ENCODE peak calls at places on chromosomes 16 and 17, in nine cellular contexts. One of them, this sample, is unnamed. For H3K9me3, the result is how much of the 10 kb centered on the place peaks cover.

GRCh38 chr17:15516150-15516549 is 47.1 kb downstream of the TVP23C start:
- DNase-seq in ovary: no peak
- DNase-seq in fibroblast of lung: peak
- DNase-seq in endothelial cell of umbilical vein: peak
- DNase-seq in lower lobe of right lung: no peak
- DNase-seq in PC-9: no peak
- DNase-seq in stomach: no peak
- DNase-seq in CD4-positive, alpha-beta T cell: no peak
- DNase-seq in DND-41: no peak
- DNase-seq in this sample: no peak

GRCh38 chr16:2428051-2428786 is 1.0 kb upstream of the CCNF start:
- DNase-seq in fibroblast of lung: peak
- DNase-seq in PC-9: no peak
- DNase-seq in CD4-positive, alpha-beta T cell: no peak
- DNase-seq in lower lobe of right lung: no peak
- DNase-seq in stomach: peak
- DNase-seq in ovary: peak
- DNase-seq in DND-41: no peak
- DNase-seq in endothelial cell of umbilical vein: no peak
- DNase-seq in this sample: peak

GRCh38 chr17:76384987-76385891 is 830 bp downstream of the SPHK1 start:
- DNase-seq in stomach: peak
- DNase-seq in ovary: peak
- DNase-seq in DND-41: no peak
- DNase-seq in PC-9: peak
- DNase-seq in CD4-positive, alpha-beta T cell: no peak
- DNase-seq in lower lobe of right lung: no peak
- DNase-seq in endothelial cell of umbilical vein: peak
- DNase-seq in fibroblast of lung: no peak
- DNase-seq in this sample: peak

GRCh38 chr16:82936941-82937551 is 310.3 kb downstream of the CDH13 start:
- DNase-seq in DND-41: no peak
- DNase-seq in fibroblast of lung: peak
- DNase-seq in ovary: no peak
- DNase-seq in stomach: no peak
- DNase-seq in endothelial cell of umbilical vein: peak
- DNase-seq in lower lobe of right lung: no peak
- DNase-seq in CD4-positive, alpha-beta T cell: no peak
- DNase-seq in PC-9: no peak
- DNase-seq in this sample: no peak

GRCh38 chr16:88381820-88382451 is 823 bp upstream of the ZNF469 start:
- DNase-seq in DND-41: no peak
- DNase-seq in endothelial cell of umbilical vein: no peak
- DNase-seq in stomach: no peak
- DNase-seq in PC-9: peak
- DNase-seq in lower lobe of right lung: peak
- DNase-seq in ovary: no peak
- DNase-seq in fibroblast of lung: no peak
- DNase-seq in CD4-positive, alpha-beta T cell: no peak
- DNase-seq in this sample: peak

GRCh38 chr17:66276328-66276937 is 26.0 kb upstream of the PRKCA start:
- DNase-seq in fibroblast of lung: peak
- DNase-seq in lower lobe of right lung: no peak
- DNase-seq in DND-41: no peak
- DNase-seq in PC-9: peak
- DNase-seq in endothelial cell of umbilical vein: peak
- DNase-seq in stomach: no peak
- DNase-seq in ovary: no peak
- DNase-seq in CD4-positive, alpha-beta T cell: no peak
- DNase-seq in this sample: no peak

GRCh38 chr17:75476274-75476673 is 19.8 kb downstream of the TMEM94 start:
- DNase-seq in DND-41: no peak
- DNase-seq in endothelial cell of umbilical vein: peak
- DNase-seq in CD4-positive, alpha-beta T cell: no peak
- DNase-seq in PC-9: no peak
- DNase-seq in ovary: peak
- DNase-seq in lower lobe of right lung: no peak
- DNase-seq in fibroblast of lung: peak
- DNase-seq in stomach: no peak
- DNase-seq in this sample: no peak

GRCh38 chr17:82281502-82282238 is 8.2 kb upstream of the CSNK1D start:
- DNase-seq in DND-41: no peak
- DNase-seq in endothelial cell of umbilical vein: peak
- DNase-seq in PC-9: peak
- DNase-seq in stomach: peak
- DNase-seq in ovary: no peak
- DNase-seq in fibroblast of lung: no peak
- DNase-seq in CD4-positive, alpha-beta T cell: no peak
- DNase-seq in lower lobe of right lung: peak
- DNase-seq in this sample: no peak

GRCh38 chr17:5871666-5872065 is 198.5 kb upstream of the WSCD1 start:
- DNase-seq in ovary: no peak
- DNase-seq in stomach: no peak
- DNase-seq in endothelial cell of umbilical vein: no peak
- DNase-seq in PC-9: no peak
- DNase-seq in fibroblast of lung: no peak
- DNase-seq in CD4-positive, alpha-beta T cell: no peak
- DNase-seq in lower lobe of right lung: no peak
- DNase-seq in DND-41: no peak
- DNase-seq in this sample: no peak

GRCh38 chr17:40451420-40451819 is 8.2 kb downstream of the IGFBP4 start:
- DNase-seq in ovary: peak
- DNase-seq in lower lobe of right lung: no peak
- DNase-seq in fibroblast of lung: peak
- DNase-seq in stomach: no peak
- DNase-seq in PC-9: no peak
- DNase-seq in DND-41: no peak
- DNase-seq in CD4-positive, alpha-beta T cell: no peak
- DNase-seq in endothelial cell of umbilical vein: no peak
- DNase-seq in this sample: peak

GRCh38 chr16:14427371-14427948 is 202.6 kb downstream of the PARN start:
- DNase-seq in fibroblast of lung: no peak
- DNase-seq in stomach: no peak
- DNase-seq in PC-9: peak
- DNase-seq in endothelial cell of umbilical vein: no peak
- DNase-seq in lower lobe of right lung: no peak
- DNase-seq in DND-41: no peak
- DNase-seq in CD4-positive, alpha-beta T cell: no peak
- DNase-seq in ovary: no peak
- DNase-seq in this sample: no peak

GRCh38 chr17:75877752-75878173 is 618 bp downstream of the TRIM47 start:
- DNase-seq in DND-41: peak
- DNase-seq in endothelial cell of umbilical vein: peak
- DNase-seq in fibroblast of lung: peak
- DNase-seq in CD4-positive, alpha-beta T cell: peak
- DNase-seq in PC-9: peak
- DNase-seq in lower lobe of right lung: peak
- DNase-seq in stomach: peak
- DNase-seq in ovary: peak
- DNase-seq in this sample: peak

GRCh38 chr16:67244387-67245188 is 2.7 kb downstream of the FHOD1 start:
- DNase-seq in stomach: peak
- DNase-seq in lower lobe of right lung: peak
- DNase-seq in PC-9: peak
- DNase-seq in fibroblast of lung: peak
- DNase-seq in ovary: peak
- DNase-seq in DND-41: peak
- DNase-seq in endothelial cell of umbilical vein: peak
- DNase-seq in CD4-positive, alpha-beta T cell: peak
- DNase-seq in this sample: peak

GRCh38 chr16:74865922-74866598 is 91.4 kb upstream of the FA2H start:
- DNase-seq in fibroblast of lung: peak
- DNase-seq in lower lobe of right lung: no peak
- DNase-seq in DND-41: no peak
- DNase-seq in CD4-positive, alpha-beta T cell: no peak
- DNase-seq in stomach: no peak
- DNase-seq in endothelial cell of umbilical vein: no peak
- DNase-seq in ovary: no peak
- DNase-seq in PC-9: no peak
- DNase-seq in this sample: no peak

GRCh38 chr16:9844361-9844760 is 337.9 kb downstream of the GRIN2A start:
- DNase-seq in stomach: no peak
- DNase-seq in lower lobe of right lung: no peak
- DNase-seq in ovary: no peak
- DNase-seq in DND-41: no peak
- DNase-seq in PC-9: no peak
- DNase-seq in endothelial cell of umbilical vein: peak
- DNase-seq in CD4-positive, alpha-beta T cell: no peak
- DNase-seq in fibroblast of lung: peak
- DNase-seq in this sample: no peak

GRCh38 chr16:57084257-57084770 is 8.1 kb upstream of the CPNE2 start:
- DNase-seq in ovary: peak
- DNase-seq in lower lobe of right lung: peak
- DNase-seq in PC-9: peak
- DNase-seq in stomach: peak
- DNase-seq in endothelial cell of umbilical vein: peak
- DNase-seq in CD4-positive, alpha-beta T cell: peak
- DNase-seq in fibroblast of lung: peak
- DNase-seq in DND-41: peak
- DNase-seq in this sample: peak

GRCh38 chr17:56943505-56944125 is 17.2 kb downstream of the COIL start:
- DNase-seq in endothelial cell of umbilical vein: no peak
- DNase-seq in stomach: no peak
- DNase-seq in ovary: no peak
- DNase-seq in DND-41: no peak
- DNase-seq in lower lobe of right lung: no peak
- DNase-seq in PC-9: no peak
- DNase-seq in fibroblast of lung: no peak
- DNase-seq in CD4-positive, alpha-beta T cell: no peak
- DNase-seq in this sample: no peak

GRCh38 chr16:30184430-30185140 is 1.2 kb downstream of the CORO1A start:
- DNase-seq in ovary: peak
- DNase-seq in CD4-positive, alpha-beta T cell: peak
- DNase-seq in PC-9: no peak
- DNase-seq in DND-41: peak
- DNase-seq in lower lobe of right lung: peak
- DNase-seq in stomach: peak
- DNase-seq in endothelial cell of umbilical vein: no peak
- DNase-seq in fibroblast of lung: no peak
- DNase-seq in this sample: peak

GRCh38 chr17:76887809-76888208 is 19.6 kb downstream of the MGAT5B start:
- DNase-seq in DND-41: no peak
- DNase-seq in fibroblast of lung: no peak
- DNase-seq in endothelial cell of umbilical vein: no peak
- DNase-seq in CD4-positive, alpha-beta T cell: no peak
- DNase-seq in ovary: no peak
- DNase-seq in PC-9: no peak
- DNase-seq in stomach: no peak
- DNase-seq in lower lobe of right lung: no peak
- DNase-seq in this sample: no peak

GRCh38 chr16:21076186-21076883 is 74.3 kb downstream of the DNAH3 start:
- DNase-seq in fibroblast of lung: no peak
- DNase-seq in CD4-positive, alpha-beta T cell: no peak
- DNase-seq in lower lobe of right lung: no peak
- DNase-seq in endothelial cell of umbilical vein: peak
- DNase-seq in ovary: no peak
- DNase-seq in stomach: no peak
- DNase-seq in DND-41: no peak
- DNase-seq in PC-9: no peak
- DNase-seq in this sample: no peak

GRCh38 chr17:34133350-34133749 is 121.7 kb upstream of the CCL2 start:
- DNase-seq in fibroblast of lung: no peak
- DNase-seq in ovary: no peak
- DNase-seq in DND-41: no peak
- DNase-seq in endothelial cell of umbilical vein: no peak
- DNase-seq in stomach: no peak
- DNase-seq in lower lobe of right lung: no peak
- DNase-seq in CD4-positive, alpha-beta T cell: no peak
- DNase-seq in PC-9: no peak
- DNase-seq in this sample: no peak
- H3K9me3 ChIP-seq in fibroblast of lung: under half
- H3K9me3 ChIP-seq in ovary: under half
- H3K9me3 ChIP-seq in DND-41: under half
- H3K9me3 ChIP-seq in endothelial cell of umbilical vein: under half
- H3K9me3 ChIP-seq in stomach: under half
- H3K9me3 ChIP-seq in lower lobe of right lung: under half
- H3K9me3 ChIP-seq in CD4-positive, alpha-beta T cell: under half
- H3K9me3 ChIP-seq in PC-9: under half
- H3K9me3 ChIP-seq in this sample: under half

GRCh38 chr16:5398203-5398602 is 300.6 kb upstream of the EEF2KMT start:
- DNase-seq in fibroblast of lung: no peak
- DNase-seq in endothelial cell of umbilical vein: no peak
- DNase-seq in ovary: no peak
- DNase-seq in PC-9: no peak
- DNase-seq in CD4-positive, alpha-beta T cell: no peak
- DNase-seq in stomach: no peak
- DNase-seq in lower lobe of right lung: no peak
- DNase-seq in DND-41: no peak
- DNase-seq in this sample: no peak
- H3K9me3 ChIP-seq in fibroblast of lung: under half
- H3K9me3 ChIP-seq in endothelial cell of umbilical vein: under half
- H3K9me3 ChIP-seq in ovary: under half
- H3K9me3 ChIP-seq in PC-9: under half
- H3K9me3 ChIP-seq in CD4-positive, alpha-beta T cell: under half
- H3K9me3 ChIP-seq in stomach: under half
- H3K9me3 ChIP-seq in lower lobe of right lung: under half
- H3K9me3 ChIP-seq in DND-41: under half
- H3K9me3 ChIP-seq in this sample: under half

GRCh38 chr16:78115659-78116058 is 16.2 kb downstream of the WWOX start:
- DNase-seq in PC-9: no peak
- DNase-seq in DND-41: no peak
- DNase-seq in CD4-positive, alpha-beta T cell: no peak
- DNase-seq in ovary: no peak
- DNase-seq in endothelial cell of umbilical vein: no peak
- DNase-seq in lower lobe of right lung: no peak
- DNase-seq in fibroblast of lung: no peak
- DNase-seq in stomach: no peak
- DNase-seq in this sample: no peak
- H3K9me3 ChIP-seq in PC-9: under half
- H3K9me3 ChIP-seq in DND-41: under half
- H3K9me3 ChIP-seq in CD4-positive, alpha-beta T cell: under half
- H3K9me3 ChIP-seq in ovary: under half
- H3K9me3 ChIP-seq in endothelial cell of umbilical vein: under half
- H3K9me3 ChIP-seq in lower lobe of right lung: under half
- H3K9me3 ChIP-seq in fibroblast of lung: under half
- H3K9me3 ChIP-seq in stomach: under half
- H3K9me3 ChIP-seq in this sample: under half

DNA sequence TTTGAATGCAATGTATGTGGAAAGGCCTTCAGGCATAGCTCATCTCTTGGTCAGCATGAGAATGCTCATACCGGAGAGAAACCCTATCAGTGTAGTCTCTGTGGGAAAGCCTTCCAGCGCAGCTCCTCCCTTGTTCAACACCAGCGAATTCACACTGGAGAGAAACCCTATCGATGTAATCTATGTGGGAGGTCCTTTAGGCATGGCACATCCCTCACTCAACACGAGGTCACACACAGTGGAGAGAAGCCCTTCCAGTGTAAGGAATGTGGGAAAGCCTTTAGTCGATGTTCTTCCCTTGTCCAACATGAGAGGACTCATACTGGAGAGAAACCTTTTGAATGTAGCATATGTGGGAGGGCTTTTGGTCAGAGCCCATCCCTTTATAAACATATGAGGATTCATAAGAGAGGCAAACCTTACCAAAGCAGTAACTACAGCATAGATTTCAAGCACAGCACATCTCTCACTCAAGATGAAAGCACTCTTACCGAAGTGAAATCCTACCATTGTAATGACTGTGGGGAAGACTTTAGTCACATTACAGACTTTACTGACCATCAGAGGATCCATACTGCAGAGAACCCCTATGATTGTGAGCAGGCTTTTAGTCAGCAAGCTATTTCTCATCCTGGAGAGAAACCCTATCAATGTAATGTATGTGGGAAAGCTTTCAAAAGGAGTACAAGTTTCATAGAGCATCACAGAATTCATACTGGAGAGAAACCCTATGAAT is 24.7 kb downstream of the ZFP90 start:
- DNase-seq in lower lobe of right lung: no peak
- DNase-seq in DND-41: no peak
- DNase-seq in PC-9: no peak
- DNase-seq in CD4-positive, alpha-beta T cell: no peak
- DNase-seq in endothelial cell of umbilical vein: no peak
- DNase-seq in fibroblast of lung: peak
- DNase-seq in stomach: no peak
- DNase-seq in ovary: no peak
- DNase-seq in this sample: no peak
- H3K9me3 ChIP-seq in lower lobe of right lung: half or more
- H3K9me3 ChIP-seq in DND-41: half or more
- H3K9me3 ChIP-seq in PC-9: half or more
- H3K9me3 ChIP-seq in CD4-positive, alpha-beta T cell: half or more
- H3K9me3 ChIP-seq in endothelial cell of umbilical vein: half or more
- H3K9me3 ChIP-seq in fibroblast of lung: under half
- H3K9me3 ChIP-seq in stomach: half or more
- H3K9me3 ChIP-seq in ovary: half or more
- H3K9me3 ChIP-seq in this sample: half or more